ENCODE peak calls at places on chromosomes 5 and 9, in seven cellular contexts. Q is EL; L is activated CD4-positive, alpha-beta T cell treated with anti-CD3 and anti-CD28 coated beads for 24 hours; C is caudate nucleus; O is Right ventricle myocardium superior; V is cardiac muscle cell; N is CD14-positive monocyte. Y is an unnamed sample.

GRCh38 chr5:122906768-122907167 is 61.4 kb downstream of the SNX24 start:
- DNase-seq in Q (peak), L (no peak), C (no peak), O (no peak), V (no peak), N (no peak), Y (no peak)

GRCh38 chr5:99901972-99902371 is 633.2 kb upstream of the FAM174A start:
- DNase-seq in Q (no peak), L (no peak), C (no peak), O (no peak), V (no peak), N (no peak), Y (no peak)

GRCh38 chr9:124482431-124483031 is 24.7 kb downstream of the NR5A1 start:
- DNase-seq in Q (no peak), L (no peak), C (no peak), O (no peak), V (no peak), N (no peak), Y (no peak)

GRCh38 chr9:95406114-95406513 is 88.6 kb upstream of the FANCC start:
- DNase-seq in Q (peak), L (no peak), C (no peak), O (no peak), V (no peak), N (no peak), Y (no peak)

GRCh38 chr5:173781826-173782670 is 106.1 kb upstream of the CPEB4 start:
- DNase-seq in Q (peak), L (peak), C (peak), O (peak), V (no peak), N (peak), Y (peak)

GRCh38 chr9:136090768-136091581 is 4.1 kb downstream of the NACC2 start:
- DNase-seq in Q (no peak), L (no peak), C (no peak), O (peak), V (no peak), N (no peak), Y (peak)

GRCh38 chr9:33025572-33026347 is 687 bp downstream of the DNAJA1 start:
- DNase-seq in Q (peak), L (peak), C (peak), O (peak), V (peak), N (peak), Y (peak)

GRCh38 chr5:7094626-7095025 is 301.3 kb upstream of the ADCY2 start:
- DNase-seq in Q (no peak), L (no peak), C (no peak), O (no peak), V (peak), N (no peak), Y (no peak)

GRCh38 chr5:77211013-77211690 is 672 bp downstream of the PDE8B start:
- DNase-seq in Q (no peak), L (no peak), C (no peak), O (no peak), V (peak), N (no peak), Y (peak)

GRCh38 chr5:98772415-98773213 is 849 bp upstream of the RGMB start:
- DNase-seq in Q (peak), L (no peak), C (peak), O (peak), V (peak), N (no peak), Y (peak)

GRCh38 chr5:180590543-180591248 is 603 bp downstream of the SCGB3A1 start:
- DNase-seq in Q (no peak), L (no peak), C (no peak), O (no peak), V (no peak), N (no peak), Y (peak)

GRCh38 chr9:131324736-131325679 is 35.5 kb downstream of the PLPP7 start:
- DNase-seq in Q (no peak), L (no peak), C (no peak), O (peak), V (no peak), N (peak), Y (peak)

Y was measured in kidney.